ENCODE peak calls at places on chromosomes 5 and 9, in ten cellular contexts. One of them, this sample, is unnamed.

GRCh38 chr9:122991370-122991830 is 42.1 kb upstream of the GPR21 start:
- DNase-seq in stomach: no peak
- DNase-seq in upper lobe of right lung: no peak
- DNase-seq in left ventricle myocardium inferior: no peak
- DNase-seq in A549: peak; percentile 53
- DNase-seq in neural progenitor cell: peak; percentile 5
- DNase-seq in heart left ventricle: peak; percentile 40
- DNase-seq in CD8-positive, alpha-beta memory T cell: peak; percentile 10
- DNase-seq in MM.1S: peak; percentile 42
- DNase-seq in cardiac muscle cell: peak; percentile 8
- DNase-seq in this sample: peak; percentile 25

GRCh38 chr5:174618589-174618988 is 105.8 kb upstream of the MSX2 start:
- DNase-seq in cardiac muscle cell: peak; percentile 56
- DNase-seq in A549: no peak
- DNase-seq in CD8-positive, alpha-beta memory T cell: no peak
- DNase-seq in MM.1S: no peak
- DNase-seq in heart left ventricle: no peak
- DNase-seq in left ventricle myocardium inferior: no peak
- DNase-seq in upper lobe of right lung: no peak
- DNase-seq in stomach: no peak
- DNase-seq in neural progenitor cell: no peak
- DNase-seq in this sample: no peak

GRCh38 chr5:90981821-90982220 is 401.3 kb downstream of the ARRDC3 start:
- DNase-seq in cardiac muscle cell: no peak
- DNase-seq in CD8-positive, alpha-beta memory T cell: no peak
- DNase-seq in stomach: no peak
- DNase-seq in heart left ventricle: no peak
- DNase-seq in A549: no peak
- DNase-seq in upper lobe of right lung: no peak
- DNase-seq in MM.1S: no peak
- DNase-seq in neural progenitor cell: no peak
- DNase-seq in left ventricle myocardium inferior: no peak
- DNase-seq in this sample: no peak

GRCh38 chr9:110900451-110900850 is 137.8 kb downstream of the LPAR1 start:
- DNase-seq in upper lobe of right lung: no peak
- DNase-seq in CD8-positive, alpha-beta memory T cell: no peak
- DNase-seq in heart left ventricle: no peak
- DNase-seq in MM.1S: no peak
- DNase-seq in left ventricle myocardium inferior: no peak
- DNase-seq in A549: no peak
- DNase-seq in neural progenitor cell: no peak
- DNase-seq in stomach: no peak
- DNase-seq in cardiac muscle cell: no peak
- DNase-seq in this sample: no peak

GRCh38 chr5:172793577-172794488 is 22.8 kb upstream of the DUSP1 start:
- DNase-seq in MM.1S: no peak
- DNase-seq in left ventricle myocardium inferior: no peak
- DNase-seq in neural progenitor cell: no peak
- DNase-seq in CD8-positive, alpha-beta memory T cell: no peak
- DNase-seq in upper lobe of right lung: peak; percentile 50
- DNase-seq in stomach: no peak
- DNase-seq in cardiac muscle cell: no peak
- DNase-seq in A549: no peak
- DNase-seq in heart left ventricle: no peak
- DNase-seq in this sample: no peak

GRCh38 chr5:15393146-15393545 is 106.8 kb upstream of the FBXL7 start:
- DNase-seq in cardiac muscle cell: no peak
- DNase-seq in MM.1S: no peak
- DNase-seq in stomach: no peak
- DNase-seq in heart left ventricle: no peak
- DNase-seq in A549: no peak
- DNase-seq in left ventricle myocardium inferior: no peak
- DNase-seq in upper lobe of right lung: no peak
- DNase-seq in CD8-positive, alpha-beta memory T cell: no peak
- DNase-seq in neural progenitor cell: no peak
- DNase-seq in this sample: no peak

GRCh38 chr9:83503881-83504280 is 34.3 kb downstream of the FRMD3 start:
- DNase-seq in neural progenitor cell: no peak
- DNase-seq in upper lobe of right lung: no peak
- DNase-seq in cardiac muscle cell: no peak
- DNase-seq in left ventricle myocardium inferior: no peak
- DNase-seq in CD8-positive, alpha-beta memory T cell: no peak
- DNase-seq in MM.1S: no peak
- DNase-seq in A549: no peak
- DNase-seq in heart left ventricle: no peak
- DNase-seq in stomach: no peak
- DNase-seq in this sample: no peak

GRCh38 chr5:72597456-72597948 is 90.3 kb upstream of the ZNF366 start:
- DNase-seq in cardiac muscle cell: peak; percentile 66
- DNase-seq in upper lobe of right lung: no peak
- DNase-seq in stomach: peak; percentile 31
- DNase-seq in MM.1S: no peak
- DNase-seq in neural progenitor cell: no peak
- DNase-seq in left ventricle myocardium inferior: no peak
- DNase-seq in heart left ventricle: no peak
- DNase-seq in A549: peak; percentile 52
- DNase-seq in CD8-positive, alpha-beta memory T cell: no peak
- DNase-seq in this sample: no peak

GRCh38 chr9:91572044-91572443 is 148.4 kb upstream of the NFIL3 start:
- DNase-seq in CD8-positive, alpha-beta memory T cell: no peak
- DNase-seq in neural progenitor cell: peak; percentile 73
- DNase-seq in cardiac muscle cell: peak; percentile 42
- DNase-seq in stomach: no peak
- DNase-seq in MM.1S: no peak
- DNase-seq in A549: no peak
- DNase-seq in left ventricle myocardium inferior: no peak
- DNase-seq in upper lobe of right lung: no peak
- DNase-seq in heart left ventricle: no peak
- DNase-seq in this sample: no peak

GRCh38 chr5:3022665-3023064 is 271.2 kb upstream of the IRX2 start:
- DNase-seq in A549: no peak
- DNase-seq in upper lobe of right lung: no peak
- DNase-seq in CD8-positive, alpha-beta memory T cell: no peak
- DNase-seq in heart left ventricle: no peak
- DNase-seq in cardiac muscle cell: no peak
- DNase-seq in neural progenitor cell: no peak
- DNase-seq in left ventricle myocardium inferior: no peak
- DNase-seq in stomach: no peak
- DNase-seq in MM.1S: no peak
- DNase-seq in this sample: no peak

GRCh38 chr5:85646036-85646435 is 971.7 kb upstream of the COX7C start:
- DNase-seq in A549: no peak
- DNase-seq in neural progenitor cell: no peak
- DNase-seq in upper lobe of right lung: peak; percentile 23
- DNase-seq in stomach: no peak
- DNase-seq in left ventricle myocardium inferior: no peak
- DNase-seq in CD8-positive, alpha-beta memory T cell: no peak
- DNase-seq in heart left ventricle: no peak
- DNase-seq in MM.1S: no peak
- DNase-seq in cardiac muscle cell: no peak
- DNase-seq in this sample: no peak

GRCh38 chr5:18772475-18772874 is 1138.2 kb downstream of the TAF11L14 start:
- DNase-seq in upper lobe of right lung: no peak
- DNase-seq in stomach: no peak
- DNase-seq in cardiac muscle cell: peak; percentile 39
- DNase-seq in CD8-positive, alpha-beta memory T cell: no peak
- DNase-seq in MM.1S: peak; percentile 78
- DNase-seq in neural progenitor cell: peak; percentile 10
- DNase-seq in left ventricle myocardium inferior: no peak
- DNase-seq in A549: peak; percentile 37
- DNase-seq in heart left ventricle: no peak
- DNase-seq in this sample: no peak

DNA sequence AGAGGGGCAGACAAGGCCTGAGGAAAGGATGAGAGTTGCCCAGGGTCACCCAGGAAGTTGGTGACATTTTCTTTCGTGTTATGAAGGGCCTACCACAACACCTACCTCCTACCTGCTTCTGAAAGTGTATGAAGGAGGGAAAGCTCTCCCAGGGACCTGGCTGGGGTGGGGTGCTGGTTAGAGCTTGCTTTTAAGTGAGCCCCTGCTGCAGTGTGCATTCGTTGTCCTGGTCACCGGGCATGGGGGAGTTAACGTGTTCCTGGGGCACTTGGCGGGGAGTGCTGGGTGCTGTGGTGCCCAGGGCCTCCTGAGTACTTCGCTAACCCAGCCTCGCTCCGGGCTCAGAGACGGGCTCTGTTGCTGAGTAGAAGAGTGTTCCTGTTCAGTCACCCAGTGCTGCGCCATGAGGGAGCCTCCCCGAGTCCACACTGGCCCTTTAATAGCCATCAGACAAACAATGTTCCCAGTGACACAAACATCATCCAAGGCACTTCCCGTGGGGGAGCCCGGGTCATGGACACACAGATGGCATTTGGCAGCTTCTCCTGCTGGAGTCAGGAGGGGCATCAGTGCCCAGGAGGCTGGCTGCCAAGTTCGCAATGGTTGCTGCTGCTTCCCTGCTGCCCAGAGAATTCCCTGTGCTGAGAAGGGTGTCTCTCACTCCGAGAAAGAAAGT is 85.7 kb downstream of the AMBP start:
- DNase-seq in CD8-positive, alpha-beta memory T cell: no peak
- DNase-seq in upper lobe of right lung: no peak
- DNase-seq in stomach: peak; percentile 40
- DNase-seq in neural progenitor cell: no peak
- DNase-seq in cardiac muscle cell: no peak
- DNase-seq in A549: no peak
- DNase-seq in heart left ventricle: peak; percentile 80
- DNase-seq in left ventricle myocardium inferior: peak; percentile 81
- DNase-seq in MM.1S: no peak
- DNase-seq in this sample: no peak
- H3K4me3 ChIP-seq in CD8-positive, alpha-beta memory T cell: no peak overlapping the region
- H3K4me3 ChIP-seq in upper lobe of right lung: no peak overlapping the region
- H3K4me3 ChIP-seq in stomach: no peak overlapping the region
- H3K4me3 ChIP-seq in neural progenitor cell: no peak overlapping the region
- H3K4me3 ChIP-seq in cardiac muscle cell: no peak overlapping the region
- H3K4me3 ChIP-seq in A549: no peak overlapping the region
- H3K4me3 ChIP-seq in heart left ventricle: peak overlapping the region; percentile 13
- H3K4me3 ChIP-seq in left ventricle myocardium inferior: peak overlapping the region; percentile 21
- H3K4me3 ChIP-seq in MM.1S: no peak overlapping the region
- H3K4me3 ChIP-seq in this sample: no peak overlapping the region

GRCh38 chr5:16888694-16889124 is 47.4 kb downstream of the MYO10 start:
- DNase-seq in left ventricle myocardium inferior: no peak
- DNase-seq in stomach: no peak
- DNase-seq in CD8-positive, alpha-beta memory T cell: no peak
- DNase-seq in heart left ventricle: no peak
- DNase-seq in MM.1S: no peak
- DNase-seq in neural progenitor cell: no peak
- DNase-seq in cardiac muscle cell: no peak
- DNase-seq in A549: peak; percentile 63
- DNase-seq in upper lobe of right lung: no peak
- DNase-seq in this sample: no peak

GRCh38 chr5:16885635-16886365 is 50.3 kb downstream of the MYO10 start:
- DNase-seq in heart left ventricle: no peak
- DNase-seq in cardiac muscle cell: no peak
- DNase-seq in left ventricle myocardium inferior: no peak
- DNase-seq in upper lobe of right lung: no peak
- DNase-seq in MM.1S: no peak
- DNase-seq in A549: no peak
- DNase-seq in neural progenitor cell: no peak
- DNase-seq in CD8-positive, alpha-beta memory T cell: no peak
- DNase-seq in stomach: no peak
- DNase-seq in this sample: no peak

GRCh38 chr5:16886793-16887345 is 49.2 kb downstream of the MYO10 start:
- DNase-seq in stomach: no peak
- DNase-seq in CD8-positive, alpha-beta memory T cell: no peak
- DNase-seq in A549: no peak
- DNase-seq in heart left ventricle: no peak
- DNase-seq in upper lobe of right lung: no peak
- DNase-seq in cardiac muscle cell: no peak
- DNase-seq in neural progenitor cell: no peak
- DNase-seq in MM.1S: no peak
- DNase-seq in left ventricle myocardium inferior: no peak
- DNase-seq in this sample: no peak

GRCh38 chr5:16884595-16884994 is 51.5 kb downstream of the MYO10 start:
- DNase-seq in neural progenitor cell: no peak
- DNase-seq in CD8-positive, alpha-beta memory T cell: no peak
- DNase-seq in stomach: no peak
- DNase-seq in upper lobe of right lung: no peak
- DNase-seq in left ventricle myocardium inferior: no peak
- DNase-seq in A549: no peak
- DNase-seq in heart left ventricle: no peak
- DNase-seq in cardiac muscle cell: no peak
- DNase-seq in MM.1S: no peak
- DNase-seq in this sample: no peak

GRCh38 chr5:16886366-16886736 is 49.7 kb downstream of the MYO10 start:
- DNase-seq in A549: peak; percentile 54
- DNase-seq in stomach: no peak
- DNase-seq in upper lobe of right lung: no peak
- DNase-seq in cardiac muscle cell: no peak
- DNase-seq in heart left ventricle: no peak
- DNase-seq in left ventricle myocardium inferior: no peak
- DNase-seq in CD8-positive, alpha-beta memory T cell: no peak
- DNase-seq in MM.1S: no peak
- DNase-seq in neural progenitor cell: no peak
- DNase-seq in this sample: no peak
- H3K4me1 ChIP-seq in A549: peaks cover 95% of the 10 kb centered on the region
- H3K4me1 ChIP-seq in stomach: peaks cover 84% of the 10 kb centered on the region
- H3K4me1 ChIP-seq in upper lobe of right lung: peaks cover 63% of the 10 kb centered on the region
- H3K4me1 ChIP-seq in cardiac muscle cell: peaks cover 11% of the 10 kb centered on the region
- H3K4me1 ChIP-seq in heart left ventricle: peaks cover 2% of the 10 kb centered on the region
- H3K4me1 ChIP-seq in left ventricle myocardium inferior: peaks cover 24% of the 10 kb centered on the region
- H3K4me1 ChIP-seq in CD8-positive, alpha-beta memory T cell: no peaks in the 10 kb centered on the region
- H3K4me1 ChIP-seq in MM.1S: no peaks in the 10 kb centered on the region
- H3K4me1 ChIP-seq in neural progenitor cell: peaks cover 26% of the 10 kb centered on the region
- H3K4me1 ChIP-seq in this sample: no peaks in the 10 kb centered on the region

DNA sequence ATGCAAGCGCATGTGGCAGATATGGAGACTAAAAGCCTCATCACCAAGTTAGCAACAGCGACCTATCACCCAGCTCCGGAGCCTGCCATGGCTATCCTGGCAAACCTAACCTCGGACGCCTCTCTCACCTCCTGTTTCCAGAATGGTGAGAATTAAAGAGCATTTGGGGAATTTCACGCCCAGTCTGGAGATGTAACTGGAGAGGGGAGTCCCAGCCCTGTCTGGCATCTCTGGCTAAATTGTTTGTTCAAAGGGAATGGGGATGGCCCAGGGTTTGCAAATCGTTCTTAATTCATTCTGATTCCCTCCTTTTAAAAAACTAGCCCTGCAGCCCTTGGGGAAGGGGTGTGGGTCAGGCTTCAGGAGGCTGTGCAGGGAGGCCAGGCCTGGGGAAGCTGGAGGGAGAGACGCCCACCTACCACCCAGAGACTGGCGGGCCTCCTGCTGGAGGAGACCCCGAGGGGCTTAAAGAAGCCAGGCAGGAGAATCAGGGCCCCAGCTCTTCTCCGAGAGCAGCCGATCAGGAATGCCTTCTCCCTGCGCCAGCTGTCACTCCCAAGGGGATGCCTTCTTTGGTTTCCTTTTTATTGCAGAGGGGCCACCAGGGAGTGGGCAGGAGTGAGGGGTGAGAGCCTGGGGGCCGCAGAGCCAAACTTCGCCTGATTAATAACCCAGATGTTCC is 971 bp upstream of the COL5A1 start:
- DNase-seq in MM.1S: no peak
- DNase-seq in CD8-positive, alpha-beta memory T cell: no peak
- DNase-seq in stomach: no peak
- DNase-seq in neural progenitor cell: peak; percentile 66
- DNase-seq in A549: no peak
- DNase-seq in cardiac muscle cell: no peak
- DNase-seq in heart left ventricle: no peak
- DNase-seq in upper lobe of right lung: no peak
- DNase-seq in left ventricle myocardium inferior: no peak
- DNase-seq in this sample: no peak
- H3K4me3 ChIP-seq in MM.1S: no peak overlapping the region
- H3K4me3 ChIP-seq in CD8-positive, alpha-beta memory T cell: no peak overlapping the region
- H3K4me3 ChIP-seq in stomach: peak overlapping the region; percentile 63
- H3K4me3 ChIP-seq in neural progenitor cell: peak overlapping the region; percentile 73
- H3K4me3 ChIP-seq in A549: peak overlapping the region; percentile 73
- H3K4me3 ChIP-seq in cardiac muscle cell: peak overlapping the region; percentile 86
- H3K4me3 ChIP-seq in heart left ventricle: peak overlapping the region; percentile 77
- H3K4me3 ChIP-seq in upper lobe of right lung: peak overlapping the region; percentile 54
- H3K4me3 ChIP-seq in left ventricle myocardium inferior: peak overlapping the region; percentile 80
- H3K4me3 ChIP-seq in this sample: no peak overlapping the region

GRCh38 chr5:141742144-141742543 is 60.1 kb upstream of the ARAP3 start:
- DNase-seq in neural progenitor cell: no peak
- DNase-seq in left ventricle myocardium inferior: no peak
- DNase-seq in stomach: no peak
- DNase-seq in heart left ventricle: no peak
- DNase-seq in CD8-positive, alpha-beta memory T cell: no peak
- DNase-seq in A549: no peak
- DNase-seq in MM.1S: no peak
- DNase-seq in cardiac muscle cell: no peak
- DNase-seq in upper lobe of right lung: no peak
- DNase-seq in this sample: no peak
- H3K4me1 ChIP-seq in neural progenitor cell: peaks cover 48% of the 10 kb centered on the region
- H3K4me1 ChIP-seq in left ventricle myocardium inferior: peaks cover 4% of the 10 kb centered on the region
- H3K4me1 ChIP-seq in stomach: peaks cover under 1% of the 10 kb centered on the region
- H3K4me1 ChIP-seq in heart left ventricle: no peaks in the 10 kb centered on the region
- H3K4me1 ChIP-seq in CD8-positive, alpha-beta memory T cell: no peaks in the 10 kb centered on the region
- H3K4me1 ChIP-seq in A549: no peaks in the 10 kb centered on the region
- H3K4me1 ChIP-seq in MM.1S: no peaks in the 10 kb centered on the region
- H3K4me1 ChIP-seq in cardiac muscle cell: no peaks in the 10 kb centered on the region
- H3K4me1 ChIP-seq in upper lobe of right lung: no peaks in the 10 kb centered on the region
- H3K4me1 ChIP-seq in this sample: no peaks in the 10 kb centered on the region